ENCODE peak calls at places on chromosomes 16 and 17, in ten cellular contexts. One of them, this sample, is unnamed.

GRCh38 chr16:23045025-23045424 is 104.2 kb downstream of the USP31 start:
- DNase-seq in cardiac fibroblast: no peak
- DNase-seq in fibroblast of pulmonary artery: no peak
- DNase-seq in MCF 10A: no peak
- DNase-seq in transverse colon: no peak
- DNase-seq in astrocyte of the spinal cord: no peak
- DNase-seq in left ventricle myocardium inferior: no peak
- DNase-seq in nephron progenitor cell: no peak
- DNase-seq in tibial nerve: no peak
- DNase-seq in BJ: no peak
- DNase-seq in this sample: no peak

GRCh38 chr17:79923974-79924638 is 84.9 kb upstream of the CBX4 start:
- DNase-seq in cardiac fibroblast: peak
- DNase-seq in fibroblast of pulmonary artery: peak
- DNase-seq in MCF 10A: peak
- DNase-seq in transverse colon: peak
- DNase-seq in astrocyte of the spinal cord: no peak
- DNase-seq in left ventricle myocardium inferior: no peak
- DNase-seq in nephron progenitor cell: peak
- DNase-seq in tibial nerve: no peak
- DNase-seq in BJ: no peak
- DNase-seq in this sample: no peak

GRCh38 chr16:85903576-85903975 is 4.6 kb downstream of the IRF8 start:
- DNase-seq in cardiac fibroblast: no peak
- DNase-seq in fibroblast of pulmonary artery: no peak
- DNase-seq in MCF 10A: no peak
- DNase-seq in transverse colon: no peak
- DNase-seq in astrocyte of the spinal cord: no peak
- DNase-seq in left ventricle myocardium inferior: no peak
- DNase-seq in nephron progenitor cell: no peak
- DNase-seq in tibial nerve: no peak
- DNase-seq in BJ: no peak
- DNase-seq in this sample: no peak

GRCh38 chr17:59840908-59841666 is 51.7 kb downstream of the TUBD1 start:
- DNase-seq in cardiac fibroblast: no peak
- DNase-seq in fibroblast of pulmonary artery: peak
- DNase-seq in MCF 10A: peak
- DNase-seq in transverse colon: no peak
- DNase-seq in astrocyte of the spinal cord: peak
- DNase-seq in left ventricle myocardium inferior: no peak
- DNase-seq in nephron progenitor cell: no peak
- DNase-seq in tibial nerve: no peak
- DNase-seq in BJ: no peak
- DNase-seq in this sample: peak

GRCh38 chr16:55557186-55557585 is 9.3 kb upstream of the CAPNS2 start:
- DNase-seq in cardiac fibroblast: no peak
- DNase-seq in fibroblast of pulmonary artery: no peak
- DNase-seq in MCF 10A: peak
- DNase-seq in transverse colon: no peak
- DNase-seq in astrocyte of the spinal cord: no peak
- DNase-seq in left ventricle myocardium inferior: no peak
- DNase-seq in nephron progenitor cell: no peak
- DNase-seq in tibial nerve: no peak
- DNase-seq in BJ: no peak
- DNase-seq in this sample: no peak

GRCh38 chr17:6374271-6374691 is 60.6 kb downstream of the AIPL1 start:
- DNase-seq in cardiac fibroblast: no peak
- DNase-seq in fibroblast of pulmonary artery: no peak
- DNase-seq in MCF 10A: no peak
- DNase-seq in transverse colon: no peak
- DNase-seq in astrocyte of the spinal cord: peak
- DNase-seq in left ventricle myocardium inferior: no peak
- DNase-seq in nephron progenitor cell: no peak
- DNase-seq in tibial nerve: no peak
- DNase-seq in BJ: no peak
- DNase-seq in this sample: no peak

GRCh38 chr17:70736375-70736957 is 567.1 kb downstream of the KCNJ2 start:
- DNase-seq in cardiac fibroblast: no peak
- DNase-seq in fibroblast of pulmonary artery: no peak
- DNase-seq in MCF 10A: no peak
- DNase-seq in transverse colon: no peak
- DNase-seq in astrocyte of the spinal cord: no peak
- DNase-seq in left ventricle myocardium inferior: no peak
- DNase-seq in nephron progenitor cell: no peak
- DNase-seq in tibial nerve: no peak
- DNase-seq in BJ: no peak
- DNase-seq in this sample: no peak

GRCh38 chr17:49958723-49959122 is 10.3 kb upstream of the DLX4 start:
- DNase-seq in cardiac fibroblast: no peak
- DNase-seq in fibroblast of pulmonary artery: no peak
- DNase-seq in MCF 10A: no peak
- DNase-seq in transverse colon: no peak
- DNase-seq in astrocyte of the spinal cord: no peak
- DNase-seq in left ventricle myocardium inferior: no peak
- DNase-seq in nephron progenitor cell: no peak
- DNase-seq in tibial nerve: no peak
- DNase-seq in BJ: no peak
- DNase-seq in this sample: no peak

GRCh38 chr17:64702815-64703214 is 40.7 kb upstream of the SMURF2 start:
- DNase-seq in cardiac fibroblast: no peak
- DNase-seq in fibroblast of pulmonary artery: no peak
- DNase-seq in MCF 10A: no peak
- DNase-seq in transverse colon: no peak
- DNase-seq in astrocyte of the spinal cord: no peak
- DNase-seq in left ventricle myocardium inferior: no peak
- DNase-seq in nephron progenitor cell: no peak
- DNase-seq in tibial nerve: no peak
- DNase-seq in BJ: no peak
- DNase-seq in this sample: no peak

GRCh38 chr17:65099941-65100315 is 37.2 kb upstream of the RGS9 start:
- DNase-seq in cardiac fibroblast: peak
- DNase-seq in fibroblast of pulmonary artery: peak
- DNase-seq in MCF 10A: peak
- DNase-seq in transverse colon: peak
- DNase-seq in astrocyte of the spinal cord: peak
- DNase-seq in left ventricle myocardium inferior: peak
- DNase-seq in nephron progenitor cell: no peak
- DNase-seq in tibial nerve: peak
- DNase-seq in BJ: no peak
- DNase-seq in this sample: peak

GRCh38 chr17:50549256-50549941 is 2.4 kb downstream of the SPATA20 start:
- DNase-seq in cardiac fibroblast: no peak
- DNase-seq in fibroblast of pulmonary artery: no peak
- DNase-seq in MCF 10A: no peak
- DNase-seq in transverse colon: no peak
- DNase-seq in astrocyte of the spinal cord: no peak
- DNase-seq in left ventricle myocardium inferior: no peak
- DNase-seq in nephron progenitor cell: no peak
- DNase-seq in tibial nerve: no peak
- DNase-seq in BJ: no peak
- DNase-seq in this sample: no peak

GRCh38 chr16:85328665-85329058 is 216.4 kb upstream of the CIBAR2 start:
- DNase-seq in cardiac fibroblast: no peak
- DNase-seq in fibroblast of pulmonary artery: no peak
- DNase-seq in MCF 10A: no peak
- DNase-seq in transverse colon: no peak
- DNase-seq in astrocyte of the spinal cord: no peak
- DNase-seq in left ventricle myocardium inferior: no peak
- DNase-seq in nephron progenitor cell: peak
- DNase-seq in tibial nerve: no peak
- DNase-seq in BJ: no peak
- DNase-seq in this sample: no peak

GRCh38 chr17:68860941-68861340 is 94.3 kb downstream of the ABCA8 start:
- DNase-seq in cardiac fibroblast: no peak
- DNase-seq in fibroblast of pulmonary artery: no peak
- DNase-seq in MCF 10A: no peak
- DNase-seq in transverse colon: no peak
- DNase-seq in astrocyte of the spinal cord: no peak
- DNase-seq in left ventricle myocardium inferior: no peak
- DNase-seq in nephron progenitor cell: no peak
- DNase-seq in tibial nerve: no peak
- DNase-seq in BJ: no peak
- DNase-seq in this sample: no peak

GRCh38 chr17:68867759-68868516 is 87.3 kb downstream of the ABCA8 start:
- DNase-seq in cardiac fibroblast: no peak
- DNase-seq in fibroblast of pulmonary artery: no peak
- DNase-seq in MCF 10A: no peak
- DNase-seq in transverse colon: no peak
- DNase-seq in astrocyte of the spinal cord: no peak
- DNase-seq in left ventricle myocardium inferior: no peak
- DNase-seq in nephron progenitor cell: no peak
- DNase-seq in tibial nerve: no peak
- DNase-seq in BJ: no peak
- DNase-seq in this sample: no peak

GRCh38 chr17:68865584-68865983 is 89.6 kb downstream of the ABCA8 start:
- DNase-seq in cardiac fibroblast: no peak
- DNase-seq in fibroblast of pulmonary artery: no peak
- DNase-seq in MCF 10A: no peak
- DNase-seq in transverse colon: no peak
- DNase-seq in astrocyte of the spinal cord: no peak
- DNase-seq in left ventricle myocardium inferior: no peak
- DNase-seq in nephron progenitor cell: no peak
- DNase-seq in tibial nerve: no peak
- DNase-seq in BJ: no peak
- DNase-seq in this sample: no peak

GRCh38 chr17:68861602-68862001 is 93.6 kb downstream of the ABCA8 start:
- DNase-seq in cardiac fibroblast: peak
- DNase-seq in fibroblast of pulmonary artery: peak
- DNase-seq in MCF 10A: no peak
- DNase-seq in transverse colon: no peak
- DNase-seq in astrocyte of the spinal cord: no peak
- DNase-seq in left ventricle myocardium inferior: no peak
- DNase-seq in nephron progenitor cell: no peak
- DNase-seq in tibial nerve: no peak
- DNase-seq in BJ: no peak
- DNase-seq in this sample: no peak

GRCh38 chr17:68863091-68863652 is 92.0 kb downstream of the ABCA8 start:
- DNase-seq in cardiac fibroblast: no peak
- DNase-seq in fibroblast of pulmonary artery: no peak
- DNase-seq in MCF 10A: no peak
- DNase-seq in transverse colon: no peak
- DNase-seq in astrocyte of the spinal cord: no peak
- DNase-seq in left ventricle myocardium inferior: no peak
- DNase-seq in nephron progenitor cell: no peak
- DNase-seq in tibial nerve: no peak
- DNase-seq in BJ: no peak
- DNase-seq in this sample: no peak
- TF ChIP-seq CTCF in cardiac fibroblast: no peak
- TF ChIP-seq CTCF in fibroblast of pulmonary artery: no peak
- TF ChIP-seq CTCF in MCF 10A: no peak
- TF ChIP-seq CTCF in transverse colon: no peak
- TF ChIP-seq CTCF in astrocyte of the spinal cord: no peak
- TF ChIP-seq CTCF in left ventricle myocardium inferior: no peak
- TF ChIP-seq CTCF in nephron progenitor cell: no peak
- TF ChIP-seq CTCF in tibial nerve: no peak
- TF ChIP-seq CTCF in BJ: no peak
- TF ChIP-seq CTCF in this sample: no peak

GRCh38 chr16:67179421-67180080 is 4.2 kb downstream of the MATCAP1 start:
- DNase-seq in cardiac fibroblast: no peak
- DNase-seq in fibroblast of pulmonary artery: no peak
- DNase-seq in MCF 10A: no peak
- DNase-seq in transverse colon: no peak
- DNase-seq in astrocyte of the spinal cord: no peak
- DNase-seq in left ventricle myocardium inferior: no peak
- DNase-seq in nephron progenitor cell: no peak
- DNase-seq in tibial nerve: no peak
- DNase-seq in BJ: no peak
- DNase-seq in this sample: no peak
- TF ChIP-seq CTCF in cardiac fibroblast: no peak
- TF ChIP-seq CTCF in fibroblast of pulmonary artery: no peak
- TF ChIP-seq CTCF in MCF 10A: peak
- TF ChIP-seq CTCF in transverse colon: no peak
- TF ChIP-seq CTCF in astrocyte of the spinal cord: no peak
- TF ChIP-seq CTCF in left ventricle myocardium inferior: no peak
- TF ChIP-seq CTCF in nephron progenitor cell: no peak
- TF ChIP-seq CTCF in tibial nerve: no peak
- TF ChIP-seq CTCF in BJ: no peak
- TF ChIP-seq CTCF in this sample: peak

DNA sequence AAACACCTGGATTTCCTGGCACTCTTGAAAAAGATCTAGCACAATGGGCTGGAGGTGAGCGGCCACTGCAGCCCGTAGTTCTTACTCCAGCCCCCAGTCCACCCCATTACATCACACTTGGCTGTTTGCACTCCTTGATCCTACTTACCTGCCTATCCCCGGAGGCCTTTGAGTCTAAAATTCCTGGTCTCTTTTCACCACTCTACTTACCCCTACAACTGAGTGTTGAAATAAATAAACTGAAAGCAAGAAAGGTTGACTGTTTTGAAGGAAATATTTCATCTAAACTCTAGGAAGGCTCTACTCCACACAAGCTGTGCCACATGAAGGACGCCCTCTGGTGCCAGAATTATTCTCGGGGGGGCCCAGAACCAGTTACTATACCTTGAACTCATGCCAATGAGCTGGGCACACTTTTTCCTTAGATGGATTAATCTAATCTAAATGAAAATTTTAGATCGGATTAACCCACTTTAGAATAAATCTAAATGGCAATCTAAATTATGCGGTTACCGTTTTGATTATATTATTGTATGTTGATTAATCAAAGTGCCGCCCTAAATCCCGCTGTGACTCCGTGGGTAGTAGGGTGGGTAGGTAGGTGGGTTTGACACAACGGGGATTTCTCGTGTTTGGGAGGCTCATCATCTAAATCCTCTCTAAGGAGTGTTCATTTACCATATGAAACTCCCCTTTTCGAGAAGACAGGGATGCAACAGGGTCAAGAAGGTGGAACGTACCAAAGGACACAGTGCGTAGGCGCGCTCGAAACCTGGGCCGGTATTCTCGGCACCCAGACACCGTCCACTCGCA is 651 bp upstream of the EIF1 start:
- DNase-seq in cardiac fibroblast: no peak
- DNase-seq in fibroblast of pulmonary artery: peak
- DNase-seq in MCF 10A: peak
- DNase-seq in transverse colon: peak
- DNase-seq in astrocyte of the spinal cord: peak
- DNase-seq in left ventricle myocardium inferior: peak
- DNase-seq in nephron progenitor cell: no peak
- DNase-seq in tibial nerve: peak
- DNase-seq in BJ: no peak
- DNase-seq in this sample: no peak
- TF ChIP-seq CTCF in cardiac fibroblast: no peak
- TF ChIP-seq CTCF in fibroblast of pulmonary artery: peak
- TF ChIP-seq CTCF in MCF 10A: no peak
- TF ChIP-seq CTCF in transverse colon: peak
- TF ChIP-seq CTCF in astrocyte of the spinal cord: no peak
- TF ChIP-seq CTCF in left ventricle myocardium inferior: peak
- TF ChIP-seq CTCF in nephron progenitor cell: no peak
- TF ChIP-seq CTCF in tibial nerve: peak
- TF ChIP-seq CTCF in BJ: peak
- TF ChIP-seq CTCF in this sample: peak

DNA sequence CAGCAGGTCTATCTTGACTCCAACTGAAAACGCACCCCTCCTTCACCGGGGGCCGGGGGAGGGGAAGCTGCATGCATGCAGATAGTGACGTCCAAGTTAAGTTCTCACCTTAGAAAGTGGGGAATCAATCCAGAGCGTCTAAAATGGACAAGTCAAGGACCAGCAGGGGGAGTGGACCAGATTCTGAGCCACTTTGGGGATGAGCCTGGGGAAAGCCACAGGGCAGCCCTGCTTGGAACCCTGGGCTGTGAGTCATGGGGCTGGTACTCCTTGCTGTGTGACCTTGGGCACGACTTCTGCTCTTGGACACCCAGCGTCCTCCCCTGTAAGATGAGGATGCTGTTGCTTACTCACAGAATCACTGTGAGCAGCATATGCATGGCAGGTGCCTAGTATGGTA is 9.1 kb downstream of the TNFRSF13B start:
- DNase-seq in cardiac fibroblast: no peak
- DNase-seq in fibroblast of pulmonary artery: no peak
- DNase-seq in MCF 10A: peak
- DNase-seq in transverse colon: no peak
- DNase-seq in astrocyte of the spinal cord: no peak
- DNase-seq in left ventricle myocardium inferior: no peak
- DNase-seq in nephron progenitor cell: no peak
- DNase-seq in tibial nerve: no peak
- DNase-seq in BJ: no peak
- DNase-seq in this sample: no peak
- TF ChIP-seq CTCF in cardiac fibroblast: no peak
- TF ChIP-seq CTCF in fibroblast of pulmonary artery: no peak
- TF ChIP-seq CTCF in MCF 10A: no peak
- TF ChIP-seq CTCF in transverse colon: no peak
- TF ChIP-seq CTCF in astrocyte of the spinal cord: no peak
- TF ChIP-seq CTCF in left ventricle myocardium inferior: no peak
- TF ChIP-seq CTCF in nephron progenitor cell: no peak
- TF ChIP-seq CTCF in tibial nerve: no peak
- TF ChIP-seq CTCF in BJ: peak
- TF ChIP-seq CTCF in this sample: no peak

This sample was measured in AG09319.